ENCODE peak calls at places on chromosomes 7 and 10, in seven cellular contexts. One of them, this sample, is unnamed.

GRCh38 chr10:74383617-74384016 is 232.6 kb downstream of the ADK start:
- DNase-seq in IMR-90: no peak
- DNase-seq in psoas muscle: no peak
- DNase-seq in AG04450: no peak
- DNase-seq in spleen: no peak
- DNase-seq in left ventricle myocardium inferior: no peak
- DNase-seq in tibial artery: no peak
- DNase-seq in this sample: no peak

GRCh38 chr10:112280205-112280921 is 2.8 kb upstream of the TECTB start:
- DNase-seq in AG04450: no peak
- DNase-seq in spleen: no peak
- DNase-seq in psoas muscle: no peak
- DNase-seq in IMR-90: no peak
- DNase-seq in tibial artery: no peak
- DNase-seq in left ventricle myocardium inferior: no peak
- DNase-seq in this sample: no peak

GRCh38 chr7:139105037-139105382 is 4.5 kb downstream of the ZC3HAV1 start:
- DNase-seq in tibial artery: no peak
- DNase-seq in psoas muscle: no peak
- DNase-seq in spleen: no peak
- DNase-seq in IMR-90: no peak
- DNase-seq in AG04450: no peak
- DNase-seq in left ventricle myocardium inferior: no peak
- DNase-seq in this sample: no peak

GRCh38 chr10:56537984-56538383 is 176.9 kb upstream of the ZWINT start:
- DNase-seq in IMR-90: peak; percentile 27
- DNase-seq in spleen: no peak
- DNase-seq in left ventricle myocardium inferior: no peak
- DNase-seq in tibial artery: no peak
- DNase-seq in psoas muscle: no peak
- DNase-seq in AG04450: no peak
- DNase-seq in this sample: no peak

GRCh38 chr10:51860257-51860656 is 160.9 kb upstream of the CSTF2T start:
- DNase-seq in AG04450: no peak
- DNase-seq in psoas muscle: peak; percentile 30
- DNase-seq in left ventricle myocardium inferior: no peak
- DNase-seq in spleen: no peak
- DNase-seq in tibial artery: peak; percentile 75
- DNase-seq in IMR-90: peak; percentile 39
- DNase-seq in this sample: peak; percentile 83

GRCh38 chr10:93060887-93061593 is 442 bp downstream of the CYP26C1 start:
- DNase-seq in psoas muscle: no peak
- DNase-seq in spleen: no peak
- DNase-seq in left ventricle myocardium inferior: no peak
- DNase-seq in IMR-90: no peak
- DNase-seq in AG04450: no peak
- DNase-seq in tibial artery: peak; percentile 61
- DNase-seq in this sample: no peak

GRCh38 chr7:18320971-18321567 is 174.5 kb upstream of the HDAC9 start:
- DNase-seq in IMR-90: peak; percentile 58
- DNase-seq in spleen: no peak
- DNase-seq in left ventricle myocardium inferior: no peak
- DNase-seq in psoas muscle: no peak
- DNase-seq in tibial artery: no peak
- DNase-seq in AG04450: no peak
- DNase-seq in this sample: no peak

GRCh38 chr10:46308666-46309450 is 22.1 kb downstream of the ANTXRL start:
- DNase-seq in IMR-90: no peak
- DNase-seq in spleen: peak; percentile 61
- DNase-seq in AG04450: no peak
- DNase-seq in tibial artery: peak; percentile 48
- DNase-seq in psoas muscle: no peak
- DNase-seq in left ventricle myocardium inferior: peak; percentile 61
- DNase-seq in this sample: peak; percentile 59

GRCh38 chr7:133770863-133771492 is 356.2 kb upstream of the LRGUK start:
- DNase-seq in tibial artery: no peak
- DNase-seq in IMR-90: peak; percentile 80
- DNase-seq in psoas muscle: no peak
- DNase-seq in left ventricle myocardium inferior: no peak
- DNase-seq in spleen: no peak
- DNase-seq in AG04450: peak; percentile 6
- DNase-seq in this sample: no peak

GRCh38 chr7:157020514-157021070 is 10.1 kb upstream of the MNX1 start:
- DNase-seq in left ventricle myocardium inferior: no peak
- DNase-seq in tibial artery: no peak
- DNase-seq in psoas muscle: no peak
- DNase-seq in spleen: no peak
- DNase-seq in IMR-90: no peak
- DNase-seq in AG04450: no peak
- DNase-seq in this sample: no peak

GRCh38 chr10:12067336-12067735 is 1.4 kb upstream of the DHTKD1 start:
- DNase-seq in spleen: no peak
- DNase-seq in psoas muscle: no peak
- DNase-seq in tibial artery: no peak
- DNase-seq in AG04450: peak; percentile 47
- DNase-seq in IMR-90: peak; percentile 93
- DNase-seq in left ventricle myocardium inferior: no peak
- DNase-seq in this sample: no peak

GRCh38 chr10:50398383-50398782 is 147.1 kb upstream of the ASAH2 start:
- DNase-seq in tibial artery: no peak
- DNase-seq in spleen: no peak
- DNase-seq in left ventricle myocardium inferior: no peak
- DNase-seq in IMR-90: peak; percentile 39
- DNase-seq in AG04450: no peak
- DNase-seq in psoas muscle: no peak
- DNase-seq in this sample: no peak

GRCh38 chr7:50281680-50282445 is 22.7 kb upstream of the IKZF1 start:
- DNase-seq in left ventricle myocardium inferior: peak; percentile 26
- DNase-seq in IMR-90: no peak
- DNase-seq in AG04450: no peak
- DNase-seq in tibial artery: no peak
- DNase-seq in psoas muscle: no peak
- DNase-seq in spleen: peak; percentile 76
- DNase-seq in this sample: no peak

GRCh38 chr10:9010093-9010492 is 955.6 kb downstream of the GATA3 start:
- DNase-seq in AG04450: no peak
- DNase-seq in spleen: no peak
- DNase-seq in tibial artery: no peak
- DNase-seq in left ventricle myocardium inferior: no peak
- DNase-seq in IMR-90: no peak
- DNase-seq in psoas muscle: no peak
- DNase-seq in this sample: no peak

GRCh38 chr7:107579546-107579880 is 533 bp upstream of the BCAP29 start:
- DNase-seq in AG04450: no peak
- DNase-seq in psoas muscle: no peak
- DNase-seq in tibial artery: no peak
- DNase-seq in left ventricle myocardium inferior: no peak
- DNase-seq in spleen: no peak
- DNase-seq in IMR-90: peak; percentile 28
- DNase-seq in this sample: no peak

GRCh38 chr10:62844280-62845011 is 28.3 kb upstream of the EGR2 start:
- DNase-seq in tibial artery: no peak
- DNase-seq in AG04450: no peak
- DNase-seq in left ventricle myocardium inferior: no peak
- DNase-seq in IMR-90: no peak
- DNase-seq in spleen: no peak
- DNase-seq in psoas muscle: no peak
- DNase-seq in this sample: no peak

GRCh38 chr10:89535185-89536012 is at the start of gene SLC16A12:
- DNase-seq in psoas muscle: peak; percentile 23
- DNase-seq in tibial artery: no peak
- DNase-seq in spleen: no peak
- DNase-seq in AG04450: no peak
- DNase-seq in left ventricle myocardium inferior: peak; percentile 37
- DNase-seq in IMR-90: no peak
- DNase-seq in this sample: no peak

GRCh38 chr7:134640842-134641715 is 5.6 kb upstream of the BPGM start:
- DNase-seq in IMR-90: peak; percentile 47
- DNase-seq in AG04450: no peak
- DNase-seq in left ventricle myocardium inferior: no peak
- DNase-seq in psoas muscle: no peak
- DNase-seq in tibial artery: no peak
- DNase-seq in spleen: no peak
- DNase-seq in this sample: no peak

GRCh38 chr10:20598590-20598989 is 298.5 kb downstream of the NEBL start:
- DNase-seq in left ventricle myocardium inferior: peak; percentile 60
- DNase-seq in tibial artery: peak; percentile 90
- DNase-seq in spleen: no peak
- DNase-seq in IMR-90: peak; percentile 51
- DNase-seq in AG04450: peak; percentile 11
- DNase-seq in psoas muscle: peak; percentile 71
- DNase-seq in this sample: peak; percentile 82

GRCh38 chr7:44791278-44792219 is 4.9 kb upstream of the PPIA start:
- DNase-seq in psoas muscle: no peak
- DNase-seq in IMR-90: peak; percentile 73
- DNase-seq in AG04450: peak; percentile 55
- DNase-seq in tibial artery: no peak
- DNase-seq in left ventricle myocardium inferior: no peak
- DNase-seq in spleen: no peak
- DNase-seq in this sample: no peak

GRCh38 chr7:132386249-132386681 is 190.0 kb downstream of the PLXNA4 start:
- DNase-seq in IMR-90: no peak
- DNase-seq in psoas muscle: peak; percentile 49
- DNase-seq in AG04450: no peak
- DNase-seq in tibial artery: peak; percentile 77
- DNase-seq in spleen: peak; percentile 69
- DNase-seq in left ventricle myocardium inferior: peak; percentile 64
- DNase-seq in this sample: no peak

GRCh38 chr7:151631149-151631967 is 111.7 kb upstream of the RHEB start:
- DNase-seq in tibial artery: no peak
- DNase-seq in left ventricle myocardium inferior: no peak
- DNase-seq in psoas muscle: no peak
- DNase-seq in IMR-90: no peak
- DNase-seq in spleen: no peak
- DNase-seq in AG04450: no peak
- DNase-seq in this sample: no peak
- TF ChIP-seq CTCF in tibial artery: no peak
- TF ChIP-seq CTCF in left ventricle myocardium inferior: no peak
- TF ChIP-seq CTCF in psoas muscle: no peak
- TF ChIP-seq CTCF in IMR-90: no peak
- TF ChIP-seq CTCF in spleen: no peak
- TF ChIP-seq CTCF in AG04450: peak; percentile 37
- TF ChIP-seq CTCF in this sample: no peak

GRCh38 chr10:79433324-79434222 is 11.9 kb downstream of the ZCCHC24 start:
- DNase-seq in spleen: peak; percentile 61
- DNase-seq in IMR-90: no peak
- DNase-seq in tibial artery: peak; percentile 60
- DNase-seq in AG04450: no peak
- DNase-seq in psoas muscle: no peak
- DNase-seq in left ventricle myocardium inferior: no peak
- DNase-seq in this sample: no peak

GRCh38 chr10:79434223-79434687 is 11.2 kb downstream of the ZCCHC24 start:
- DNase-seq in psoas muscle: no peak
- DNase-seq in tibial artery: peak; percentile 59
- DNase-seq in spleen: no peak
- DNase-seq in IMR-90: peak; percentile 63
- DNase-seq in AG04450: no peak
- DNase-seq in left ventricle myocardium inferior: no peak
- DNase-seq in this sample: no peak

GRCh38 chr10:79436066-79436849 is 9.2 kb downstream of the ZCCHC24 start:
- DNase-seq in IMR-90: no peak
- DNase-seq in AG04450: no peak
- DNase-seq in spleen: peak; percentile 70
- DNase-seq in left ventricle myocardium inferior: no peak
- DNase-seq in psoas muscle: no peak
- DNase-seq in tibial artery: peak; percentile 62
- DNase-seq in this sample: no peak

GRCh38 chr10:79435271-79436065 is 10.0 kb downstream of the ZCCHC24 start:
- DNase-seq in left ventricle myocardium inferior: peak; percentile 52
- DNase-seq in IMR-90: peak; percentile 28
- DNase-seq in AG04450: no peak
- DNase-seq in psoas muscle: peak; percentile 60
- DNase-seq in tibial artery: peak; percentile 66
- DNase-seq in spleen: peak; percentile 76
- DNase-seq in this sample: no peak

GRCh38 chr10:79434816-79435215 is 10.6 kb downstream of the ZCCHC24 start:
- DNase-seq in left ventricle myocardium inferior: no peak
- DNase-seq in tibial artery: peak; percentile 76
- DNase-seq in AG04450: no peak
- DNase-seq in psoas muscle: peak; percentile 46
- DNase-seq in spleen: peak; percentile 32
- DNase-seq in IMR-90: peak; percentile 86
- DNase-seq in this sample: no peak
- H3K27ac ChIP-seq in left ventricle myocardium inferior: peak overlapping the region; percentile 90
- H3K27ac ChIP-seq in tibial artery: peak overlapping the region; percentile 72
- H3K27ac ChIP-seq in AG04450: peak overlapping the region; percentile 97
- H3K27ac ChIP-seq in psoas muscle: peak overlapping the region; percentile 90
- H3K27ac ChIP-seq in spleen: peak overlapping the region; percentile 86
- H3K27ac ChIP-seq in IMR-90: peak overlapping the region; percentile 98
- H3K27ac ChIP-seq in this sample: peak overlapping the region; percentile 82

GRCh38 chr10:79142064-79142491 is 73.3 kb downstream of the ZMIZ1 start:
- DNase-seq in spleen: no peak
- DNase-seq in AG04450: no peak
- DNase-seq in tibial artery: no peak
- DNase-seq in IMR-90: peak; percentile 85
- DNase-seq in left ventricle myocardium inferior: no peak
- DNase-seq in psoas muscle: peak; percentile 63
- DNase-seq in this sample: no peak
- TF ChIP-seq CTCF in spleen: no peak
- TF ChIP-seq CTCF in AG04450: no peak
- TF ChIP-seq CTCF in tibial artery: no peak
- TF ChIP-seq CTCF in IMR-90: no peak
- TF ChIP-seq CTCF in left ventricle myocardium inferior: no peak
- TF ChIP-seq CTCF in psoas muscle: no peak
- TF ChIP-seq CTCF in this sample: no peak

GRCh38 chr10:78433722-78434535 is 400.3 kb downstream of the RPS24 start:
- DNase-seq in IMR-90: no peak
- DNase-seq in spleen: no peak
- DNase-seq in AG04450: no peak
- DNase-seq in left ventricle myocardium inferior: no peak
- DNase-seq in psoas muscle: no peak
- DNase-seq in tibial artery: peak; percentile 62
- DNase-seq in this sample: no peak
- H3K27ac ChIP-seq in IMR-90: no peak overlapping the region
- H3K27ac ChIP-seq in spleen: no peak overlapping the region
- H3K27ac ChIP-seq in AG04450: peak overlapping the region; percentile 21
- H3K27ac ChIP-seq in left ventricle myocardium inferior: peak overlapping the region; percentile 61
- H3K27ac ChIP-seq in psoas muscle: no peak overlapping the region
- H3K27ac ChIP-seq in tibial artery: peak overlapping the region; percentile 43
- H3K27ac ChIP-seq in this sample: no peak overlapping the region